ENCODE peak calls at places on chromosomes 16 and 17, in five cellular contexts. M, I, F, W and S are unnamed samples.

GRCh38 chr17:3972281-3972731 is 8.1 kb upstream of the ATP2A3 start:
- DNase-seq in M (no peak), I (no peak), F (no peak), W (no peak), S (no peak)

GRCh38 chr17:32588982-32589381 is 102.2 kb downstream of the CDK5R1 start:
- DNase-seq in M (peak; percentile 44), I (no peak), F (peak; percentile 29), W (no peak), S (no peak)

GRCh38 chr16:48862087-48862532 is 252.1 kb upstream of the N4BP1 start:
- DNase-seq in M (no peak), I (no peak), F (no peak), W (peak; percentile 29), S (no peak)

GRCh38 chr16:75764154-75764768 is 38.0 kb upstream of the CPHXL start:
- DNase-seq in M (peak; percentile 58), I (peak; percentile 53), F (peak; percentile 72), W (peak; percentile 5), S (no peak)

GRCh38 chr16:77289331-77289809 is 90.2 kb downstream of the SYCE1L start:
- DNase-seq in M (peak; percentile 20), I (no peak), F (no peak), W (no peak), S (no peak)

GRCh38 chr16:77585852-77586251 is 136.5 kb upstream of the NUDT7 start:
- DNase-seq in M (peak; percentile 46), I (no peak), F (no peak), W (no peak), S (no peak)

GRCh38 chr17:72890711-72891110 is 201.8 kb downstream of the SLC39A11 start:
- DNase-seq in M (peak; percentile 69), I (no peak), F (peak; percentile 44), W (no peak), S (no peak)

GRCh38 chr17:55513885-55514590 is 2.8 kb upstream of the SMIM36 start:
- DNase-seq in M (peak; percentile 61), I (peak; percentile 59), F (peak; percentile 81), W (peak; percentile 36), S (peak; percentile 94)

GRCh38 chr16:17301593-17302135 is 169.1 kb downstream of the XYLT1 start:
- DNase-seq in M (no peak), I (peak; percentile 98), F (no peak), W (no peak), S (no peak)

GRCh38 chr16:68839831-68840230 is 3.5 kb upstream of the TANGO6 start:
- DNase-seq in M (no peak), I (no peak), F (no peak), W (no peak), S (no peak)

GRCh38 chr17:33322063-33322462 is 29.0 kb upstream of the ASIC2 start:
- DNase-seq in M (no peak), I (no peak), F (no peak), W (no peak), S (no peak)

GRCh38 chr17:42677921-42678781 is 1.4 kb upstream of the PLEKHH3 start:
- DNase-seq in M (peak; percentile 99), I (no peak), F (peak; percentile 96), W (no peak), S (peak; percentile 95)

GRCh38 chr16:84925092-84925772 is 86.1 kb downstream of the ZDHHC7 start:
- DNase-seq in M (peak; percentile 60), I (no peak), F (peak; percentile 88), W (peak; percentile 29), S (no peak)

GRCh38 chr17:17491546-17491988 is 4.6 kb downstream of the RASD1 start:
- DNase-seq in M (no peak), I (no peak), F (no peak), W (no peak), S (no peak)

GRCh38 chr17:11506635-11507034 is 91.6 kb upstream of the DNAH9 start:
- DNase-seq in M (no peak), I (no peak), F (peak; percentile 15), W (no peak), S (no peak)

GRCh38 chr17:40552806-40553693 is 12.2 kb downstream of the CCR7 start:
- DNase-seq in M (no peak), I (no peak), F (no peak), W (no peak), S (peak; percentile 90)

GRCh38 chr16:82364690-82365089 is 194.7 kb upstream of the MPHOSPH6 start:
- DNase-seq in M (no peak), I (no peak), F (no peak), W (no peak), S (no peak)

GRCh38 chr17:19876524-19877161 is 8.9 kb upstream of the ULK2 start:
- DNase-seq in M (no peak), I (no peak), F (no peak), W (no peak), S (no peak)

GRCh38 chr17:41687828-41688640 is 651 bp upstream of the EIF1 start:
- DNase-seq in M (no peak), I (no peak), F (peak; percentile 66), W (no peak), S (no peak)

GRCh38 chr16:20257234-20257633 is 70.1 kb downstream of the GP2 start:
- DNase-seq in M (no peak), I (no peak), F (no peak), W (no peak), S (no peak)

GRCh38 chr17:32141690-32142037 is 638 bp upstream of the RHOT1 start:
- DNase-seq in M (no peak), I (no peak), F (no peak), W (no peak), S (no peak)

DNA sequence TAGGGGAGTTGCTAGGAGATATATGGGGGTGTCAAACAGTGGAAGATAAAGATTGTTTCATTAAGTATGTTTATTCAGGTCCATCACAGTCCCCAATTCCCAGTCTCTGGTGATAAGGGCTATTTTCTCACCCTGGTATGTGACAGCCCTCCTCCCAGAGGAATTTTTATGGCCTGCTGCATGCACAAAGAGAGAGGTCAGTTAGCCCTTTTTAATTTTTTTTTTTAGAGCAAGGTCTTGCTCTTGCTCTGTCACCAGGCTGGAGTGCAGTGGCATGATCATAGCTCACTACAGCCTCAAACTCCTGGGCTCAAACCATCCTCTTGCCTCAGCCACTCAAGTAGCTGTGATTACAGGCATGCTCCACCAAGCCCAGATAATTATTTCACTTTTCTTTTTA is 53.6 kb upstream of the ATF7IP2 start:
- DNase-seq in M (no peak), I (no peak), F (no peak), W (no peak), S (no peak)
- H3K4me3 ChIP-seq in M (no peak overlapping the region), I (no peak overlapping the region), F (no peak overlapping the region), W (no peak overlapping the region), S (no peak overlapping the region)

DNA sequence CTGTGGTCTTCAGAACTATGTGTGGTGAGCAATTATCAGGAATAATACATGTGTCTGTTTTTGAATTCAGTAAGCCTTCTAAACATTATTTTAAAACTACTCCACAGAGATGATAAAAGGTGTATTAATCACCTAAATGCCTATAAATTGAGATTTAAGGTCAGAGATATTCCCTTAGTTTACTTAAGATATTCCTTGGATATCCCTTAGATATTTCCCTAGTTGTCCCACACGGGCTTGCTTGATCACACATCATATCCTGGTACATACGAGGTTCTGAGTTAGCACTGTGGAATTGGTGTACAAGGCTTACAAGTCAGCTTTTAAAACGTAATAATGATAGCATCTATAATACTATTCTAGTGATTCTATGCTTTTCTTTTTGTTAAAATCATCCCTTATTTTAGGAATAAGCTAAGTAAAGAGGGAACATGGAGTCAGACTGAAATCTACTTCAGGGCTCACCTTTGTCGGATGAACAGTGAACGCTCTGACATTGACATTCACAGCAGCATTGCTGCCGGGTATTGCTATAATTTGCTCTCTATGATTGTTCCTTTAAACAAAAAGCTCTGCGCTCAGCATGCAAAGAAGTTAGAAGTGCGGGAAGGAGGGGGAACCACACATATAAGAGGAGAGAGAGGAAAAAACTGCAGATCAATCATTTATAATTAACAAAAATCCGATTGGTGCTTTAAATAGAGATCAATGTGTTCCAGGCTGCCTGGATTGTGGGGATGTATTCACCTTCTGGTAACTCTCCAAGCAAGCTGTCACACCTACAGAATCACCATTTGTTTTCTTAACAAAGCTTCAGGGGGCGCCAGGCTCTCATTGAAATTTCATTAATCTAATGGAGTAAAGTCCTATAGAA is 136.5 kb downstream of the SKAP1 start:
- DNase-seq in M (no peak), I (no peak), F (no peak), W (no peak), S (no peak)
- TF ChIP-seq EP300 in M (no peak), I (no peak), F (no peak), W (no peak), S (no peak)

GRCh38 chr17:37488607-37489196 is 989 bp upstream of the DUSP14 start:
- DNase-seq in M (peak; percentile 93), I (no peak), F (peak; percentile 76), W (peak; percentile 59), S (peak; percentile 92)

GRCh38 chr17:37490022-37490587 is 414 bp downstream of the DUSP14 start:
- DNase-seq in M (peak; percentile 46), I (no peak), F (peak; percentile 80), W (no peak), S (peak; percentile 92)

GRCh38 chr17:37488009-37488604 is 1.6 kb upstream of the DUSP14 start:
- DNase-seq in M (peak; percentile 97), I (no peak), F (peak; percentile 57), W (no peak), S (no peak)

GRCh38 chr17:37490638-37491614 is 1.2 kb downstream of the DUSP14 start:
- DNase-seq in M (peak; percentile 90), I (no peak), F (peak; percentile 89), W (no peak), S (no peak)

DNA sequence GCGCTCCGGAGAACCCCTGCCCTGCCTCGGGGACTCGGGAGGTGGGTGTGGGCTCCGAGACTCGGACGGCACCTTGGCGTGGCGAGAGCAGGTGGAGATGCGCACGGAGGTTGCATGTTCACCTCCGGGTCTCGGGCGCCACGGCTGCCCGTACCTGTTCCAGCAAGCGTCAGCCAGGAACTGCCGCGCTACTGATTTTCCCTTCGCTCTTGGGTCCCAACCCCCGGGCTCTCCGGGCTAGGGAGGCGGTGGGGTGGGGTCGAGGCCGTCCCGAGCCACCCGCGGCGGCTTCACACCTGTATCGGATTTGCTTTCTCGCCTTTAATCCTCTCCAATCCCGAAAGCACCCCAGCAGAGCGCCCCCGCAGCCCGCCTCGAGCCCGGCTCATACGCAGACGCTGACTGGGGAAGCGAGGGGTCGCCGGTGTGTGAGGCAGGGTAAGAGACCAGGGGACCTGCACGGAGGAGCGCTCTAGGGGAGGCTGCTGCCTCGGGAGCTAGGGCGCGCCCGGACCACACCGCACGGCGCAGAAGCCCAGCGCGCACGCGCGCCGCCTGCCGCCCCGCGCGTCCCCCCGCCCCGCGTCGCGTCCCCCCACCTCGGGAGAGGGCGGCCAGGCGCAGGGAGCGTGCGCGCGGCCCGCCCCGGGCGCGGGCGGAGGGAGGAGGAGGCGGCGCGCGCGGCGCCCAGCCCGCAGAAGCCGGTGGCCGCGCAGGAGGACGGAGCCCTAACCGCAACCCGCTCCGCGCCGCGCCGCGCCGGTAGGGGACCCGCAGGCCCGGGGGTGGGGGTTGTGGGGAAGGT is at the start of gene DUSP14:
- DNase-seq in M (peak; percentile 90), I (no peak), F (peak; percentile 92), W (no peak), S (no peak)
- TF ChIP-seq POLR2A in M (peak; percentile 78), I (peak; percentile 88), F (peak; percentile 80), W (peak; percentile 71), S (no peak)

GRCh38 chr17:78818932-78819331 is 21.7 kb downstream of the USP36 start:
- DNase-seq in M (no peak), I (no peak), F (peak; percentile 27), W (no peak), S (no peak)
- H3K4me3 ChIP-seq in M (no peak overlapping the region), I (no peak overlapping the region), F (no peak overlapping the region), W (no peak overlapping the region), S (no peak overlapping the region)